ENCODE peak calls at places on chromosomes 1 and 21, in six cellular contexts. Q is fibroblast of lung, V is GM23248, M is colonic mucosa, A is astrocyte, I is IMR-90. R is an unnamed sample. For H3K4me1 and H3K27me3, the result is how much of the 10 kb centered on the place peaks cover.

GRCh38 chr1:116855788-116856187 is 53.9 kb upstream of the PTGFRN start:
- DNase-seq in Q (peak), A (peak), M (no peak), V (peak), I (peak), R (peak)

GRCh38 chr1:77415585-77415984 is 133.8 kb downstream of the AK5 start:
- DNase-seq in I (no peak), V (no peak), A (no peak), Q (no peak), M (no peak), R (no peak)

GRCh38 chr1:225677350-225678124 is 24.6 kb upstream of the ENAH start:
- DNase-seq in V (no peak), M (no peak), I (no peak), Q (no peak), A (no peak), R (no peak)

GRCh38 chr1:31934706-31935629 is 3.2 kb downstream of the PTP4A2 start:
- DNase-seq in Q (peak), V (peak), A (peak), I (peak), M (peak), R (peak)

GRCh38 chr1:203131548-203132200 is 4.1 kb downstream of the ADORA1 start:
- DNase-seq in V (no peak), M (no peak), I (no peak), Q (no peak), A (no peak), R (no peak)

GRCh38 chr1:102858695-102859094 is 249.6 kb downstream of the COL11A1 start:
- DNase-seq in M (no peak), A (no peak), Q (no peak), V (peak), I (peak), R (peak)

GRCh38 chr1:197798492-197798891 is 23.2 kb upstream of the DENND1B start:
- DNase-seq in M (no peak), V (no peak), Q (no peak), A (no peak), I (no peak), R (no peak)

GRCh38 chr1:156346636-156347035 is 8.3 kb downstream of the TSACC start:
- DNase-seq in V (peak), Q (no peak), I (peak), A (peak), M (no peak), R (peak)

GRCh38 chr1:75708910-75709309 is 15.6 kb upstream of the ACADM start:
- DNase-seq in M (no peak), I (no peak), A (no peak), V (peak), Q (peak), R (peak)

GRCh38 chr1:232558974-232559373 is 71.0 kb downstream of the SIPA1L2 start:
- DNase-seq in V (no peak), A (no peak), M (no peak), Q (no peak), I (no peak), R (no peak)

GRCh38 chr1:3914331-3914851 is 14.3 kb upstream of the C1orf174 start:
- DNase-seq in V (no peak), I (no peak), Q (no peak), M (no peak), A (no peak), R (no peak)

GRCh38 chr21:43767980-43768867 is 7.9 kb downstream of the CSTB start:
- DNase-seq in V (peak), I (peak), M (peak), Q (peak), A (peak), R (peak)

GRCh38 chr1:110341872-110342331 is 2.7 kb downstream of the RBM15 start:
- DNase-seq in I (no peak), A (no peak), V (no peak), M (no peak), Q (no peak), R (no peak)
- H3K4me1 ChIP-seq in I (under half), A (under half), V (half or more), M (under half), Q (under half), R (half or more)

GRCh38 chr1:47678464-47678980 is 240.7 kb downstream of the FOXD2 start:
- DNase-seq in I (no peak), A (no peak), V (no peak), Q (no peak), M (no peak), R (no peak)
- H3K27me3 ChIP-seq in I (under half), A (under half), V (under half), Q (under half), M (under half), R (under half)

GRCh38 chr1:228265167-228265566 is 57.3 kb downstream of the OBSCN start:
- DNase-seq in I (peak), M (no peak), A (no peak), V (peak), Q (peak), R (peak)

GRCh38 chr1:228264100-228264816 is 56.4 kb downstream of the OBSCN start:
- DNase-seq in V (no peak), Q (no peak), M (no peak), A (no peak), I (no peak), R (no peak)

GRCh38 chr1:228262475-228262874 is 54.6 kb downstream of the OBSCN start:
- DNase-seq in A (no peak), I (no peak), V (no peak), M (no peak), Q (no peak), R (no peak)

GRCh38 chr1:228261706-228262105 is 53.9 kb downstream of the OBSCN start:
- DNase-seq in A (no peak), V (no peak), I (no peak), Q (no peak), M (no peak), R (no peak)

DNA sequence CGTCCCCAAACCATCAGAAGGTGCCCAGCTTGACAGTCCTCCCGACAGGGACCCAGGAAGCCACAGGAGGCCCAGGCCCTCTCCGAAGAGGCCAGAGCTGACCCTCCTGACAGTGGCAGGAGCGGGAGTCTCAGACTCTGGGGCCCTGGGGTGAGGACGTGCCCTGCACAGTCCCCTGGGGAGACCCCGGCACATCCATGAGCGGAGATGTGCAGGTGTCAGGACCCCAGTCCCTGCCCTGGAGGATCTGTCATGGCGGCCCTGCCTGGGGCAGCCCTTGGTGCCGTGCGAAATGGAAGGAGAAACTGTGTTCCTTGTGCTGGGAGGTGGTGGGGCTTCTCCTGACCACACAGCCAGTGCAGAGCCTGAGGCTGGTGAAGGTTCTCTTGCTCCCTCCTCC is 55.8 kb downstream of the OBSCN start:
- DNase-seq in A (no peak), Q (no peak), M (no peak), V (no peak), I (no peak), R (no peak)
- H3K9ac ChIP-seq in A (no peak), Q (no peak), M (no peak), V (no peak), I (no peak), R (no peak)

DNA sequence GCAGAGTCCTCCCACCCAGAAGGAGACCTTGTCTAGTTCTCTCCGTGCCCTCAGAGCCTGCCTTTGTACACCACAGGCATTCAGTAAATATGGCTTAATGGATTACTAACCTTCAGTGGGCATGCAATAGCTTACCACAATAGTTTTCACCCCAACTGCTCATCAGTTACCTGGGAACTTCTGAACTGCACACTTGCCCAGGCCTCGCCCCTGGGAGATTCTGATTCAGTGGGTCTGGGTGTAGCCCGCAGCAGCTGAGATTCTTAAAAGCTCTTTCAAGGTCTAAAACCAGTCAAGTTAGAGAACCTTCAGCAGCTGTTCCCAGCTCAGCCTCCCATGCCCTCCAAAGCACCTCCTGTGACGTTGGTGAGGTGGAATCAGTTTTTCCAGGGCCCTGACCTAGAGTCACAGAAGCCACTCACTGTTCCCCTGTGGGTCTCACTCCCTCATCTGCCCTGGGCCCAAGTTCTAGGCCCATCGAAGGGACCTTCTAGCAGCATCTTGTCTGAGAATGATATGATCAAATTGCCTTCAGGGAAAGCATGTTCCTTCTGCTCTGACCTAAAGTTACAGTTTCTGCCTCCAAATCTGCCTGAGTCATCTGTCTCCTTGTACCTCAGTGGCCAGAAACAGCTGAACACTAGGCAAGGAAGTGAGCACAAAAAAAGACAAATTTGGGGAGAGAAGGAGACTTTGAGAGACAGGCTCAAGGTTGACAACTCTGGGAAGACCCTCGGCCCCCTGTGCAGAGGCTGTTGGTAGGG is 10.8 kb downstream of the ASAP3 start:
- DNase-seq in V (peak), I (peak), A (peak), Q (peak), M (no peak), R (peak)
- H3K4me1 ChIP-seq in V (under half), I (under half), A (under half), Q (under half), M (under half), R (half or more)

GRCh38 chr1:212606734-212607205 is 1.8 kb upstream of the ATF3 start:
- DNase-seq in Q (no peak), I (no peak), A (no peak), M (peak), V (peak), R (peak)
- H3K27me3 ChIP-seq in Q (under half), I (half or more), A (half or more), M (under half), V (half or more), R (under half)

R was measured in adipocyte.